ENCODE peak calls at places on chromosome 17, in ten cellular contexts. V is upper lobe of right lung, W is IMR-90, Y is transverse colon, S is heart right ventricle, G is HFF-Myc, R is left ventricle myocardium inferior, T is mammary epithelial cell, H is PC-9, E is heart left ventricle. Q is an unnamed sample.
A peak's percentile ranks its signal among the peaks of the same experiment; 100 is the strongest.

GRCh38 chr17:77839324-77840155 is 119.0 kb upstream of the TNRC6C start:
- DNase-seq in V (no peak), W (no peak), Y (peak; percentile 30), S (no peak), G (no peak), R (peak; percentile 4), T (no peak), H (no peak), E (no peak), Q (no peak)

GRCh38 chr17:61380217-61380835 is 19.3 kb upstream of the TBX2 start:
- DNase-seq in V (no peak), W (no peak), Y (no peak), S (no peak), G (no peak), R (no peak), T (no peak), H (no peak), E (no peak), Q (no peak)

GRCh38 chr17:29048440-29049360 is 5.8 kb downstream of the PIPOX start:
- DNase-seq in V (no peak), W (peak; percentile 32), Y (no peak), S (no peak), G (no peak), R (no peak), T (no peak), H (no peak), E (no peak), Q (no peak)

GRCh38 chr17:29586676-29587469 is 2.6 kb downstream of the GIT1 start:
- DNase-seq in V (no peak), W (no peak), Y (no peak), S (no peak), G (no peak), R (no peak), T (no peak), H (peak; percentile 28), E (peak; percentile 53), Q (no peak)

GRCh38 chr17:70100983-70101382 is 26.0 kb downstream of the KCNJ16 start:
- DNase-seq in V (no peak), W (no peak), Y (no peak), S (no peak), G (no peak), R (no peak), T (no peak), H (no peak), E (no peak), Q (no peak)

GRCh38 chr17:58378895-58379824 is 27.2 kb upstream of the SUPT4H1 start:
- DNase-seq in V (no peak), W (no peak), Y (no peak), S (no peak), G (no peak), R (no peak), T (no peak), H (no peak), E (no peak), Q (no peak)

GRCh38 chr17:64448665-64449512 is at the start of gene MILR1:
- DNase-seq in V (no peak), W (peak; percentile 65), Y (peak; percentile 24), S (no peak), G (peak; percentile 40), R (no peak), T (peak; percentile 72), H (peak; percentile 97), E (peak; percentile 38), Q (peak; percentile 12)

GRCh38 chr17:65225061-65225460 is 87.9 kb downstream of the RGS9 start:
- DNase-seq in V (no peak), W (no peak), Y (no peak), S (no peak), G (no peak), R (no peak), T (no peak), H (no peak), E (no peak), Q (no peak)

DNA sequence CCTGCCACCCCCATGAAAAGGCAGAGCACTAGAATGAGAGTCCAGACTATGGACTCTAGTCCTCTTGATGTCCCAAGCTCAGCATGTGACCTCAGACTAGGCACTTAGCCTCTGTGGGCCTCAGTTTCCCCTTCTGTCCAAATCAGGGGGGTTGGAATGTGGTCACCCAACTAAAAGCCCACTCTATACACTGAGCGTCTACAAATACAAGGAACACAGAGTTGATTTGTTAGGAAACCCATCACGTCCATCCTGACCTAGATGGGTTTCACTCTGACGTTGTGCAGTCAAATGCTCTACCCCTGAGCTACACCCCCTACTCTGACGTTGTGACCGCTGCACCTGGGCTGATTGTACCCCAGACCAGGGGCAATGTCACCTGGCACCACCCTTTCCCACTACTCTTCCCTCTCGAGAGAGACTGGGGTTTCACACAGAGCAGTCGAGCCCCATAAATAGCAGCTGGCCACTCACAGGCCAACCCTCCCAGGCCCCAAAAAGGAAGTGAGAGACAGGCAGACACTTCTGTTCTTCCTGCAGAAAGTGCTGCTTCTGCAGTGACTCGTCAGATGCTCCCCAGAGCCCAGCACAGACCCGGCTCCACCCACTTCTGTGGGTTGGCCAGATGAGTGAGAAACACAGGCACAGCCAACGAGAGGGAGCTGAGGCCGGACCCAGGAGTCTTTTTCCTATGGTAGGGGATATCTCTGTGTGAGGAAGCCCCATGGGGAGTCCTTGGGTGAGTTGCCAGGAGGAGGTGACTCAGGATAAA is 16.1 kb upstream of the TNFRSF13B start:
- DNase-seq in V (peak; percentile 81), W (peak; percentile 75), Y (peak; percentile 85), S (peak; percentile 63), G (peak; percentile 51), R (peak; percentile 70), T (peak; percentile 56), H (peak; percentile 65), E (peak; percentile 76), Q (peak; percentile 49)
- H3K4me3 ChIP-seq in V (no peak overlapping the region), W (no peak overlapping the region), Y (no peak overlapping the region), S (no peak overlapping the region), G (no peak overlapping the region), R (no peak overlapping the region), T (no peak overlapping the region), H (no peak overlapping the region), E (no peak overlapping the region), Q (no peak overlapping the region)

GRCh38 chr17:62966426-62967110 is 533 bp downstream of the TANC2 start:
- DNase-seq in V (peak; percentile 75), W (peak; percentile 18), Y (peak; percentile 74), S (peak; percentile 73), G (no peak), R (peak; percentile 64), T (peak; percentile 52), H (peak; percentile 59), E (no peak), Q (no peak)

GRCh38 chr17:62970617-62971016 is 4.6 kb downstream of the TANC2 start:
- DNase-seq in V (no peak), W (no peak), Y (no peak), S (no peak), G (no peak), R (no peak), T (no peak), H (no peak), E (no peak), Q (no peak)

GRCh38 chr17:62965649-62966425 is at the start of gene TANC2:
- DNase-seq in V (peak; percentile 93), W (peak; percentile 81), Y (peak; percentile 86), S (peak; percentile 77), G (peak; percentile 26), R (peak; percentile 78), T (peak; percentile 34), H (peak; percentile 63), E (peak; percentile 86), Q (no peak)

GRCh38 chr17:62967111-62967449 is 1.0 kb downstream of the TANC2 start:
- DNase-seq in V (no peak), W (no peak), Y (no peak), S (no peak), G (no peak), R (no peak), T (no peak), H (no peak), E (no peak), Q (no peak)

GRCh38 chr17:62968445-62968923 is 2.4 kb downstream of the TANC2 start:
- DNase-seq in V (no peak), W (peak; percentile 94), Y (peak; percentile 44), S (no peak), G (peak; percentile 75), R (no peak), T (peak; percentile 86), H (peak; percentile 84), E (no peak), Q (peak; percentile 71)
- TF ChIP-seq CTCF in V (peak; percentile 78), W (peak; percentile 99), Y (peak; percentile 85), S (peak; percentile 92), G (peak; percentile 82), R (peak; percentile 84), T (peak; percentile 94), H (peak; percentile 86), E (peak; percentile 78), Q (peak; percentile 86)

GRCh38 chr17:4318186-4318585 is 48.3 kb downstream of the UBE2G1 start:
- DNase-seq in V (no peak), W (no peak), Y (peak; percentile 24), S (no peak), G (no peak), R (no peak), T (peak; percentile 47), H (no peak), E (no peak), Q (no peak)
- H3K4me3 ChIP-seq in V (no peak overlapping the region), W (no peak overlapping the region), Y (no peak overlapping the region), S (no peak overlapping the region), G (no peak overlapping the region), R (no peak overlapping the region), T (no peak overlapping the region), H (no peak overlapping the region), E (no peak overlapping the region), Q (no peak overlapping the region)

GRCh38 chr17:72056727-72057290 is 64.0 kb upstream of the SOX9 start:
- DNase-seq in V (no peak), W (no peak), Y (no peak), S (no peak), G (no peak), R (no peak), T (peak; percentile 68), H (no peak), E (no peak), Q (no peak)

GRCh38 chr17:72056155-72056554 is 64.7 kb upstream of the SOX9 start:
- DNase-seq in V (no peak), W (no peak), Y (no peak), S (no peak), G (no peak), R (no peak), T (peak; percentile 44), H (no peak), E (no peak), Q (no peak)

GRCh38 chr17:72049914-72050313 is 70.9 kb upstream of the SOX9 start:
- DNase-seq in V (no peak), W (no peak), Y (no peak), S (no peak), G (no peak), R (no peak), T (peak; percentile 23), H (no peak), E (no peak), Q (no peak)

DNA sequence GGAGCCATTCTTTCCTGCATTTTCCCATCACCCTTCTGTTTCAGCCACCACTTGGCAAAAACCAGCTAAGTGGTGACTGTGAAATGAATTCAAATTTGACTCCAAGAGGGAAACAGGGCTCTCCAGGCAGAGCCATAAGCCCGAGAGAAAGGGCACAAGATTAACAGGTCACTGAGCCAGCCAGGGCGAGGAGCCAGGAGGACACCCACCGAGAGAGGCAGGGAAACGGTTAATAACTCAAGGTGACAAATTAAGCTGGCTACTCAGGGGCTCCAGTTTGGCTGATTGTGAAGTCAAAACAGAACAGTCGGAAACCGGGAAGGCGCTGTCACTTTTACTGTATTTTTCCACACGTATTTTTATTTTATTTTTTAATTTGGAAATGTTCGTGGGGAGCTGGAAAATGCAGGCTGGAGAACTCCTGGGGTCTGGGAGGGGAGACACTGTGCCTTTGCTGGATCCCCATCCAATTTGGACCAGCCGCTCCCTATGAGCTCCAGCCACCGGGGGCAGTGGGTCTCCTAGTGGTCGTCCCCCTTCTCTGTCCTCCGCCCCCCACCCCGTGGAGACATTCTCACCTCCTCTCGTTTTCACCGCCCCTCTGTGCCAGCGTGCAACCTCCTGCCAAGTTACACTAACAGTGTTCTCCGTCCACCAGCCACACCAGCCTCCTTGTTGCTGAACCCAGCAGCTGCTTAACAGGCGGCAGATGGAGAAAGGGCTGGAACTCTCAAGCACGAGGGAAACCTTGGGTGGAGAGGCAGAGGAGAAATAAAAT is 67.6 kb upstream of the SOX9 start:
- DNase-seq in V (no peak), W (no peak), Y (no peak), S (no peak), G (no peak), R (no peak), T (peak; percentile 7), H (no peak), E (no peak), Q (no peak)
- TF ChIP-seq CTCF in V (no peak), W (no peak), Y (no peak), S (no peak), G (no peak), R (no peak), T (no peak), H (no peak), E (no peak), Q (no peak)

Q was measured in AG04449.